ENCODE peak calls at places on chromosomes 11 and 22, in five cellular contexts. B is HepG2, M is A549, H is WTC11, A is H1. R is an unnamed sample.
A peak's percentile ranks its signal among the peaks of the same experiment; 100 is the strongest.

GRCh38 chr11:111840143-111840542 is 31.2 kb downstream of the ALG9 start:
- DNase-seq in B (peak; percentile 93), M (no peak), H (no peak), A (no peak), R (no peak)

GRCh38 chr22:26462051-26462450 is 21.5 kb downstream of the HPS4 start:
- DNase-seq in B (no peak), M (no peak), H (no peak), A (no peak), R (no peak)

GRCh38 chr22:26561756-26562417 is 28.0 kb downstream of the TPST2 start:
- DNase-seq in B (no peak), M (no peak), H (no peak), A (no peak), R (no peak)

GRCh38 chr22:20565761-20566160 is 58.4 kb downstream of the MED15 start:
- DNase-seq in B (no peak), M (no peak), H (no peak), A (no peak), R (no peak)

GRCh38 chr11:118343248-118343647 is 743 bp upstream of the CD3D start:
- DNase-seq in B (no peak), M (no peak), H (no peak), A (no peak), R (no peak)

GRCh38 chr22:29457730-29458129 is 19.3 kb downstream of the RFPL1 start:
- DNase-seq in B (peak; percentile 37), M (peak; percentile 77), H (peak; percentile 67), A (no peak), R (peak; percentile 65)

GRCh38 chr22:16969508-16970327 is 38.3 kb downstream of the GAB4 start:
- DNase-seq in B (no peak), M (no peak), H (no peak), A (no peak), R (no peak)

GRCh38 chr11:19382131-19382611 is 141.4 kb upstream of the E2F8 start:
- DNase-seq in B (no peak), M (no peak), H (no peak), A (no peak), R (no peak)

GRCh38 chr11:104127828-104128227 is 36.1 kb downstream of the PDGFD start:
- DNase-seq in B (no peak), M (no peak), H (no peak), A (no peak), R (no peak)

GRCh38 chr11:73267122-73267846 is 4.9 kb upstream of the P2RY6 start:
- DNase-seq in B (no peak), M (no peak), H (no peak), A (no peak), R (no peak)

GRCh38 chr11:128552783-128553661 is 34.3 kb downstream of the ETS1 start:
- DNase-seq in B (no peak), M (no peak), H (no peak), A (no peak), R (no peak)

GRCh38 chr11:73221451-73221850 is 3.4 kb downstream of the P2RY2 start:
- DNase-seq in B (peak; percentile 47), M (no peak), H (no peak), A (no peak), R (no peak)

GRCh38 chr11:33475999-33476398 is 218.8 kb downstream of the HIPK3 start:
- DNase-seq in B (peak; percentile 37), M (no peak), H (no peak), A (no peak), R (peak; percentile 2)

GRCh38 chr11:48020092-48020755 is 39.9 kb downstream of the PTPRJ start:
- DNase-seq in B (no peak), M (no peak), H (no peak), A (no peak), R (no peak)

GRCh38 chr11:55571828-55572227 is at the start of gene OR4C16:
- DNase-seq in B (no peak), M (no peak), H (no peak), A (no peak), R (no peak)

GRCh38 chr11:117769530-117769929 is 27.5 kb downstream of the DSCAML1 start:
- DNase-seq in B (no peak), M (no peak), H (no peak), A (no peak), R (no peak)

GRCh38 chr22:38775656-38776055 is 18.3 kb downstream of the DNAL4 start:
- DNase-seq in B (no peak), M (no peak), H (no peak), A (no peak), R (no peak)

GRCh38 chr22:27896251-27896650 is 22.8 kb downstream of the PITPNB start:
- DNase-seq in B (no peak), M (no peak), H (no peak), A (no peak), R (no peak)

GRCh38 chr11:107457205-107457557 is 444 bp downstream of the CWF19L2 start:
- DNase-seq in B (no peak), M (peak; percentile 4), H (no peak), A (no peak), R (peak; percentile 41)

GRCh38 chr22:39308614-39309363 is 10.6 kb downstream of the RPL3 start:
- DNase-seq in B (no peak), M (peak; percentile 60), H (no peak), A (no peak), R (no peak)

GRCh38 chr11:85823816-85824215 is 12.9 kb upstream of the SYTL2 start:
- DNase-seq in B (no peak), M (no peak), H (no peak), A (no peak), R (no peak)

GRCh38 chr22:36321797-36322601 is 65.8 kb downstream of the MYH9 start:
- DNase-seq in B (no peak), M (no peak), H (no peak), A (no peak), R (no peak)

GRCh38 chr11:121389651-121390050 is 62.5 kb upstream of the SORL1 start:
- DNase-seq in B (no peak), M (no peak), H (peak; percentile 26), A (no peak), R (no peak)

GRCh38 chr11:66459138-66459778 is 7.4 kb upstream of the PELI3 start:
- DNase-seq in B (no peak), M (no peak), H (no peak), A (no peak), R (no peak)

DNA sequence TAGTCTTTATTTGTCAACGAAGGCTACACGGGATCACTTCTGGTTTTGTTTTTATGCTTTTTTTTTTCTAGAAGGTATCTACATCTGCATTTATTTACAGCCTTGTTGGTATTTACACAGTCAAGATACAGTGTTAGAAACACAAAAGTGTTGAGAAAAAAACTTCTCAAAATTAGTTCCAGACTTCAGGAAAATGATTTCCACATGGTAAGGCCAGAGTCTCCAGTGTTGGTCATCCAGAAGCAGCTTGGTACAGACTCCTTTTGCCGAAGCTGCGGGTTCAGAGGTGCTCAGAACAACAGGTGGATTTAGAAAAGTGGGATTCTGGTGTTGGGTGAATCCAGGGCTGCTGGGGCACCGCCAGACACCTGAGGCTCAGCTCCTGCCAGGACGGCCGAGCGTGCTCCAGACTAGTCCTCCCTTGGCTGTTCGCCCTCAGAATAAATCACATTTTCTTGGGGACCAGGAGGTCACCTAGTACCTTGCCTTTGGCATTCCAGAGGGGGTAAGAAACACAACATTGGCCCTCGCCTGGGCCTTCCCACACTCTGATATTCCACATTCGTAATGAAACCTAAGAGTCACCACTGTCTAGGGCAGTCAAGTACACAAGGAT is 78.7 kb upstream of the NARS2 start:
- DNase-seq in B (no peak), M (no peak), H (no peak), A (no peak), R (no peak)
- TF ChIP-seq JUN in B (no peak), M (no peak), H (no peak), A (no peak), R (no peak)

GRCh38 chr22:45073064-45073463 is 63.3 kb upstream of the PHF21B start:
- DNase-seq in B (no peak), M (no peak), H (no peak), A (no peak), R (no peak)
- TF ChIP-seq USF2 in B (no peak), M (no peak), H (no peak), A (no peak), R (no peak)

GRCh38 chr11:28659716-28660348 is 551.6 kb downstream of the METTL15 start:
- DNase-seq in B (no peak), M (no peak), H (no peak), A (no peak), R (no peak)

GRCh38 chr11:28654191-28654590 is 546.0 kb downstream of the METTL15 start:
- DNase-seq in B (no peak), M (no peak), H (no peak), A (no peak), R (no peak)

DNA sequence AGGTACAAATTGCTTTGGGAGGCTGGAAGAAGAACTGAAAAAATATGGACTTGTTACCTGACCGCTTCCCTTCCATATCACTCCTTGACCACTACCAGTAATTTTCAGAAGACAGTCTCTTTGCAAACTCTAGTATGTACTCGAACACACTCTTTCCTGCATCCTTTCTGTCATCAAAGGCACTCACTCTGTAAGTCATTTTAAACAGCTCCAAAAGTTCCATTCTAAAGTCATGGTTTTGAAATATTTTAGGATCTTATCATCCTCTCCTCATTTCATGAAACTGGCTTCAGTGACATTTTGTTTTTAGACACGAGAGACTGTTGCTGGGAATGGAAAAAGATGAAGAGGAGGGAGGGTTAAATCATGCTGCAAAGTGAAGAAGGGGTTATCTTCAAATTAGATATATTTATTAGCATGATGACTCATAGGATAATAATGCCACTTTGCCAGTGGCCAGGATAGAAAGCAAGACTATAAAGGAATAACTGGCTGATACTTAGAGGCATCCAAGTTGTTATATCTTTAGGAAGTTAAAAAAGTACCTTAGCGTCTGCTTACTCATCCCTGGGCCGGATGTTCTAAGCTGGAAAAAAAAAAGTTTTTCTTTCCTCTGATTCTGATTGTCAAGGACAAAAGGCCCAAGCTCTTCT is 549.3 kb downstream of the METTL15 start:
- DNase-seq in B (no peak), M (no peak), H (no peak), A (no peak), R (no peak)
- TF ChIP-seq JUN in B (no peak), M (no peak), H (no peak), A (no peak), R (no peak)

GRCh38 chr11:119344291-119345010 is 2.1 kb downstream of the MFRP start:
- DNase-seq in B (no peak), M (no peak), H (no peak), A (no peak), R (no peak)

GRCh38 chr11:119346605-119347004 is at the start of gene MFRP:
- DNase-seq in B (no peak), M (no peak), H (no peak), A (no peak), R (no peak)

GRCh38 chr11:119343726-119344125 is 2.8 kb downstream of the MFRP start:
- DNase-seq in B (no peak), M (no peak), H (no peak), A (no peak), R (no peak)

GRCh38 chr11:119347242-119347641 is 737 bp upstream of the MFRP start:
- DNase-seq in B (peak; percentile 36), M (no peak), H (no peak), A (no peak), R (no peak)

GRCh38 chr11:119345685-119346084 is 820 bp downstream of the MFRP start:
- DNase-seq in B (no peak), M (no peak), H (no peak), A (no peak), R (no peak)
- TF ChIP-seq USF2 in B (no peak), M (no peak), H (no peak), A (no peak), R (no peak)

GRCh38 chr11:2541881-2542361 is 97.1 kb downstream of the KCNQ1 start:
- DNase-seq in B (no peak), M (no peak), H (no peak), A (no peak), R (no peak)
- TF ChIP-seq JUN in B (no peak), M (no peak), H (no peak), A (no peak), R (no peak)

R was measured in K562.